ENCODE peak calls at places on chromosomes 3 and 15, in nine cellular contexts. B is hypothalamus; J is COR-L47; L is T-helper 1 cell; S is activated T-helper 1 cell treated with Interleukin-2 at 50 U/mL for 16 hours; O is foreskin keratinocyte; K is Calu3; C is activated CD4-positive, alpha-beta T cell treated with anti-CD3 and anti-CD28 coated beads, Interleukin-2, amount 10 ng/mL, durations not matched to agents 7 days and 5 days; I is ELF-1. Z is an unnamed sample.

GRCh38 chr3:635393-635792 is 438.8 kb downstream of the CHL1 start:
- DNase-seq in S (no peak), C (no peak), O (no peak), K (no peak), B (no peak), L (no peak), I (no peak), J (no peak), Z (no peak)

GRCh38 chr3:178140491-178140890 is 395.7 kb upstream of the KCNMB2 start:
- DNase-seq in O (no peak), K (no peak), J (no peak), L (no peak), B (no peak), I (no peak), C (no peak), S (no peak), Z (no peak)

GRCh38 chr3:195107593-195107992 is 163.4 kb downstream of the XXYLT1 start:
- DNase-seq in K (no peak), B (no peak), S (no peak), J (no peak), I (no peak), O (no peak), L (no peak), C (no peak), Z (no peak)

GRCh38 chr3:180594631-180595348 is 7.2 kb upstream of the TTC14 start:
- DNase-seq in K (no peak), I (no peak), S (no peak), B (no peak), J (peak), L (no peak), O (peak), C (no peak), Z (peak)

GRCh38 chr3:112773864-112774263 is 72.8 kb downstream of the CD200R1L start:
- DNase-seq in L (no peak), B (no peak), J (peak), C (peak), O (peak), I (no peak), S (no peak), K (peak), Z (peak)

GRCh38 chr15:53549697-53550315 is 209.7 kb downstream of the WDR72 start:
- DNase-seq in C (no peak), I (peak), B (no peak), L (no peak), J (no peak), K (peak), S (no peak), O (no peak), Z (no peak)

GRCh38 chr15:39589815-39590644 is 9.2 kb downstream of the THBS1 start:
- DNase-seq in L (no peak), B (no peak), C (no peak), O (peak), I (no peak), K (no peak), S (no peak), J (no peak), Z (no peak)

GRCh38 chr15:100681335-100681746 is 79.0 kb downstream of the ASB7 start:
- DNase-seq in J (no peak), O (no peak), C (no peak), K (no peak), B (no peak), S (no peak), I (no peak), L (no peak), Z (no peak)

GRCh38 chr15:92429378-92430066 is 35.8 kb downstream of the ST8SIA2 start:
- DNase-seq in B (no peak), J (no peak), S (no peak), I (peak), K (no peak), L (no peak), O (peak), C (no peak), Z (peak)

GRCh38 chr15:70299931-70300858 is 202.5 kb upstream of the TLE3 start:
- DNase-seq in S (peak), O (no peak), J (no peak), B (no peak), I (no peak), K (no peak), C (peak), L (peak), Z (no peak)

GRCh38 chr3:122962149-122962548 is 65.4 kb downstream of the SEMA5B start:
- DNase-seq in B (no peak), C (no peak), J (no peak), O (no peak), S (no peak), K (no peak), L (no peak), I (no peak), Z (no peak)

GRCh38 chr15:25402342-25402741 is 36.5 kb downstream of the UBE3A start:
- DNase-seq in O (no peak), S (no peak), K (no peak), L (no peak), C (no peak), I (no peak), J (no peak), B (no peak), Z (no peak)

GRCh38 chr3:180836766-180837165 is 75.7 kb upstream of the FXR1 start:
- DNase-seq in B (no peak), K (no peak), S (no peak), J (no peak), O (no peak), L (no peak), I (no peak), C (no peak), Z (no peak)

GRCh38 chr3:182999767-183000166 is 19.4 kb upstream of the DCUN1D1 start:
- DNase-seq in L (no peak), K (no peak), S (no peak), O (no peak), J (no peak), C (no peak), I (no peak), B (no peak), Z (no peak)

GRCh38 chr3:172749201-172749965 is 1.1 kb upstream of the ECT2 start:
- DNase-seq in L (no peak), C (no peak), I (no peak), J (peak), S (no peak), K (peak), O (peak), B (no peak), Z (peak)

GRCh38 chr15:85100186-85100937 is 118.7 kb downstream of the PDE8A start:
- DNase-seq in O (no peak), K (no peak), I (no peak), S (no peak), L (no peak), J (no peak), B (no peak), C (peak), Z (peak)

GRCh38 chr15:85718271-85718971 is 76.3 kb downstream of the KLHL25 start:
- DNase-seq in C (no peak), L (no peak), O (no peak), B (no peak), I (no peak), S (no peak), K (no peak), J (no peak), Z (no peak)

GRCh38 chr15:49645937-49646336 is 25.1 kb downstream of the DTWD1 start:
- DNase-seq in C (no peak), B (no peak), I (no peak), J (peak), L (no peak), O (peak), K (no peak), S (no peak), Z (peak)

GRCh38 chr3:133915685-133916639 is 20.3 kb upstream of the RAB6B start:
- DNase-seq in S (no peak), J (no peak), O (peak), K (no peak), I (no peak), L (no peak), C (no peak), B (no peak), Z (peak)

GRCh38 chr15:39180494-39180930 is 400.4 kb upstream of the THBS1 start:
- DNase-seq in K (no peak), B (no peak), J (no peak), S (no peak), L (no peak), O (no peak), I (no peak), C (no peak), Z (no peak)

GRCh38 chr3:107739227-107739626 is 216.5 kb downstream of the BBX start:
- DNase-seq in C (no peak), O (no peak), L (no peak), S (no peak), J (no peak), B (no peak), I (no peak), K (no peak), Z (no peak)

GRCh38 chr15:39332846-39333245 is 248.0 kb upstream of the THBS1 start:
- DNase-seq in K (no peak), J (no peak), C (no peak), O (peak), S (no peak), I (no peak), L (no peak), B (no peak), Z (no peak)

GRCh38 chr3:45055032-45055410 is 28.9 kb downstream of the CLEC3B start:
- DNase-seq in O (peak), C (no peak), J (no peak), S (no peak), I (no peak), B (no peak), K (no peak), L (no peak), Z (peak)

Z was measured in MCF 10A.